ENCODE peak calls at places on chromosomes 5 and 9, in ten cellular contexts. N is stimulated activated CD4-positive, alpha-beta T cell treated with anti-CD3 and anti-CD28 coated beads, Interleukin-1b, Interleukin-23, amount 100 ng/mL, for 48 hours; J is stimulated activated CD8-positive, alpha-beta memory T cell treated with anti-CD3 and anti-CD28 coated beads, Interleukin-4, amount 100 ng/mL, for 24 hours; X is GM03348; C is A549; I is RPMI8226; D is Ammon's horn; R is GM12892; Q is HT1080; A is KBM-7. Z is an unnamed sample.
A peak's percentile ranks its signal among the peaks of the same experiment; 100 is the strongest.

GRCh38 chr9:82922686-82923085 is 140.3 kb downstream of the RASEF start:
- DNase-seq in X (no peak), D (no peak), I (no peak), N (no peak), A (no peak), J (no peak), C (no peak), R (no peak), Q (no peak), Z (no peak)

GRCh38 chr5:36066001-36066539 is 612 bp downstream of the UGT3A2 start:
- DNase-seq in A (no peak), R (no peak), X (no peak), D (no peak), I (no peak), C (no peak), N (no peak), Q (no peak), J (no peak), Z (no peak)

GRCh38 chr9:96867282-96867814 is 13.0 kb upstream of the ZNF782 start:
- DNase-seq in J (no peak), Q (no peak), X (no peak), D (no peak), R (no peak), I (no peak), N (no peak), A (no peak), C (no peak), Z (no peak)

GRCh38 chr5:150659360-150660107 is 1.5 kb upstream of the MYOZ3 start:
- DNase-seq in C (no peak), A (no peak), I (no peak), N (no peak), Q (no peak), J (no peak), D (no peak), R (no peak), X (no peak), Z (no peak)

GRCh38 chr9:7336356-7337075 is 463.1 kb downstream of the DMAC1 start:
- DNase-seq in I (no peak), Q (no peak), N (no peak), A (peak; percentile 6), C (peak; percentile 20), R (no peak), D (no peak), X (no peak), J (no peak), Z (no peak)

GRCh38 chr9:135166566-135166965 is 79.1 kb downstream of the OLFM1 start:
- DNase-seq in Q (peak; percentile 34), N (no peak), X (no peak), D (no peak), R (no peak), C (no peak), I (peak; percentile 35), J (no peak), A (no peak), Z (no peak)

GRCh38 chr9:72579880-72580570 is 58.6 kb downstream of the TMC1 start:
- DNase-seq in C (no peak), Q (peak; percentile 63), N (no peak), J (no peak), I (no peak), D (no peak), A (no peak), X (peak; percentile 40), R (no peak), Z (no peak)

GRCh38 chr9:4614627-4615026 is 47.5 kb upstream of the PLPP6 start:
- DNase-seq in J (no peak), X (no peak), I (no peak), A (no peak), N (no peak), Q (no peak), D (no peak), R (no peak), C (no peak), Z (no peak)

GRCh38 chr5:178895615-178896571 is at the start of gene ZFP2:
- DNase-seq in Q (peak; percentile 28), J (no peak), A (no peak), C (peak; percentile 48), X (peak; percentile 78), D (peak; percentile 82), I (peak; percentile 53), R (no peak), N (peak; percentile 22), Z (no peak)

GRCh38 chr9:128106940-128107259 is 20.6 kb downstream of the PTGES2 start:
- DNase-seq in I (no peak), Q (no peak), A (no peak), R (no peak), J (no peak), D (no peak), N (no peak), C (no peak), X (no peak), Z (no peak)

GRCh38 chr9:22097712-22098111 is 88.6 kb upstream of the CDKN2B start:
- DNase-seq in I (no peak), J (no peak), X (peak; percentile 38), C (no peak), R (no peak), A (no peak), Q (peak; percentile 34), D (no peak), N (no peak), Z (no peak)

Z was measured in GM18507.